ENCODE peak calls at places on chromosomes 16 and 17, in four cellular contexts. W is HL-60, P is sigmoid colon, F is HCT116. G is an unnamed sample.

GRCh38 chr17:74646231-74646630 is 22.7 kb upstream of the CD300E start:
- DNase-seq in W (peak; percentile 29), P (no peak), F (peak; percentile 54), G (no peak)

GRCh38 chr16:17416461-17417221 is 54.1 kb downstream of the XYLT1 start:
- DNase-seq in W (peak; percentile 82), P (no peak), F (no peak), G (no peak)

GRCh38 chr17:63843387-63844292 is 1.2 kb upstream of the SMARCD2 start:
- DNase-seq in W (no peak), P (peak; percentile 89), F (peak; percentile 40), G (peak; percentile 28)

GRCh38 chr16:83068686-83069085 is 441.9 kb downstream of the CDH13 start:
- DNase-seq in W (no peak), P (no peak), F (no peak), G (no peak)

GRCh38 chr16:82628741-82629140 is 2.0 kb downstream of the CDH13 start:
- DNase-seq in W (no peak), P (peak; percentile 11), F (no peak), G (no peak)

GRCh38 chr17:15652960-15653359 is 31.2 kb downstream of the TRIM16 start:
- DNase-seq in W (no peak), P (no peak), F (no peak), G (no peak)

GRCh38 chr16:68090109-68090508 is 4.9 kb downstream of the NFATC3 start:
- DNase-seq in W (no peak), P (no peak), F (no peak), G (no peak)

GRCh38 chr16:68743664-68744063 is 6.6 kb downstream of the CDH1 start:
- DNase-seq in W (no peak), P (no peak), F (no peak), G (no peak)

GRCh38 chr16:20928774-20929411 is 28.3 kb downstream of the LYRM1 start:
- DNase-seq in W (no peak), P (no peak), F (no peak), G (no peak)

GRCh38 chr17:75652934-75653549 is 13.9 kb downstream of the RECQL5 start:
- DNase-seq in W (no peak), P (peak; percentile 45), F (no peak), G (no peak)

GRCh38 chr17:67602974-67603373 is 114.8 kb upstream of the NOL11 start:
- DNase-seq in W (no peak), P (no peak), F (peak; percentile 56), G (no peak)

GRCh38 chr17:74610108-74610507 is 13.4 kb downstream of the CD300E start:
- DNase-seq in W (no peak), P (no peak), F (no peak), G (no peak)

GRCh38 chr16:49483651-49484451 is 110.2 kb downstream of the C16orf78 start:
- DNase-seq in W (no peak), P (peak; percentile 44), F (no peak), G (no peak)

GRCh38 chr17:10063730-10064221 is 134.6 kb downstream of the GAS7 start:
- DNase-seq in W (peak; percentile 90), P (peak; percentile 79), F (no peak), G (no peak)

GRCh38 chr16:11405331-11406176 is 60.3 kb downstream of the RMI2 start:
- DNase-seq in W (no peak), P (no peak), F (peak; percentile 34), G (no peak)

GRCh38 chr16:9123871-9124270 is 32.4 kb downstream of the HAPSTR1 start:
- DNase-seq in W (no peak), P (peak; percentile 71), F (peak; percentile 54), G (peak; percentile 62)
- TF ChIP-seq POLR2AphosphoS5 in W (no peak), P (no peak), F (peak; percentile 49), G (peak; percentile 35)

DNA sequence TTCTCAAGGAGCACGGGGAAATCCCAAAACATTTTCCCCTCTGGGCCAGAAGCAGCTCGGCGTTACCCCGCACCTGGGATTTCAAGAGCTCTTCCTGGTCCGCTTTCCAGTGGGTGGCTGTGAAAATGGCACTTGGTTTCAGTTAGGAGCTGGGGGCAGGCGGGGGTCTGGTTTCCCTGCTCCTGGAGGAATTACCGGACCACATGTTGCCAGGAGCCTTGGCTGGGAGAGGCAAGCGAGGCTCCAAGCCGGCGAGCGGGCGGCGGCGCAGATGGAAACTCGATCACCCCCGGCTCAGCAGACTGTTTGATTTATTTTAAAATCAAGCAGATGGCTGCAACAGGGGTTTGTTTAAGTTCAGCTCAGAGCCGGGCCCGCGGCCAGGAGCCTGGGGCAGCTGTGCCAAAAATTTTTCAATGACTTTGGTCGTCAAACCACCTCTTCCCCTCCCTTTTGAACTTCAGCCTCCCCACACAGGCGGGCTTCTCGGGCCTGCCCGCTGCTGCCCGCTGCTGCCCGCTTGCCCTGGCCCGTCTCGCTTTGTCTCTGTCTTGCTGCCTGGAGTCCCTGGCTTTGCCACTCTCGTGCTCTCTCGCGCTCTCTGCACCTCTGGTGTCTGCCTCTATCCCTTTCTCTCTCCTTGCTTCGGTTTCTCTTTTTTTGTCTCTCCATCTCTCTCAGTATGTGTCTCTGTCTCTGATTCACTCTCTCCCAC is 108.0 kb upstream of the CIBAR2 start:
- DNase-seq in W (no peak), P (peak; percentile 93), F (no peak), G (peak; percentile 88)
- H3K4me3 ChIP-seq in W (no peak overlapping the region), P (no peak overlapping the region), F (no peak overlapping the region), G (peak overlapping the region; percentile 10)

GRCh38 chr16:85428899-85429775 is 184.0 kb upstream of the GSE1 start:
- DNase-seq in W (no peak), P (peak; percentile 62), F (no peak), G (no peak)
- TF ChIP-seq POLR2AphosphoS5 in W (no peak), P (no peak), F (no peak), G (no peak)

GRCh38 chr16:80804061-80804450 is 342 bp downstream of the CDYL2 start:
- DNase-seq in W (no peak), P (no peak), F (no peak), G (peak; percentile 24)
- H3K4me3 ChIP-seq in W (peak overlapping the region; percentile 58), P (peak overlapping the region; percentile 51), F (no peak overlapping the region), G (peak overlapping the region; percentile 66)

GRCh38 chr16:69761983-69762842 is at the start of gene WWP2:
- DNase-seq in W (peak; percentile 76), P (peak; percentile 84), F (peak; percentile 49), G (peak; percentile 67)
- TF ChIP-seq POLR2AphosphoS5 in W (peak; percentile 77), P (peak; percentile 73), F (peak; percentile 84), G (peak; percentile 32)

GRCh38 chr16:57179429-57179828 is 6.4 kb downstream of the PSME3IP1 start:
- DNase-seq in W (no peak), P (no peak), F (no peak), G (no peak)

GRCh38 chr16:57172891-57173290 is 12.9 kb downstream of the PSME3IP1 start:
- DNase-seq in W (no peak), P (no peak), F (no peak), G (no peak)

GRCh38 chr16:57175896-57176295 is 9.9 kb downstream of the PSME3IP1 start:
- DNase-seq in W (no peak), P (no peak), F (no peak), G (no peak)

GRCh38 chr16:57178793-57179212 is 7.0 kb downstream of the PSME3IP1 start:
- DNase-seq in W (no peak), P (no peak), F (no peak), G (no peak)

DNA sequence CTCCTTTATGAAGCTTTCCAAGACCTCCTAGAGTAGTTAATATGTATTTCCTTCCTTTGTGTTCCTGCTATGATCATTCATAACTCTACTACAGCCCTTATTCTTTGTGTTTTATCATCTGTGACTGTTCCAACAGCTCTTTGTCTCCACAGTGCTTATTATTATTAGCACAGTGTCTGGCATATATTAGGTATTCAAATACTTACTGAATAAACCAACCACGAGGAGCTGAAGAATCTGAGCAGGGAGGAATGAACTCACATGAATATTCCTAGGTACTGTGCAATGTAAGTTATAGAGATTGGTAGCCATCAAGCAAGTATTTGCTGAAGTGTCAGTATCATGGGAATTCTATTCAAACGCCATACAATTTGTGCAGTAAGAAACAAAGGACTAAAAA is 7.5 kb downstream of the PSME3IP1 start:
- DNase-seq in W (no peak), P (no peak), F (no peak), G (no peak)
- H3K4me3 ChIP-seq in W (no peak overlapping the region), P (no peak overlapping the region), F (no peak overlapping the region), G (no peak overlapping the region)

DNA sequence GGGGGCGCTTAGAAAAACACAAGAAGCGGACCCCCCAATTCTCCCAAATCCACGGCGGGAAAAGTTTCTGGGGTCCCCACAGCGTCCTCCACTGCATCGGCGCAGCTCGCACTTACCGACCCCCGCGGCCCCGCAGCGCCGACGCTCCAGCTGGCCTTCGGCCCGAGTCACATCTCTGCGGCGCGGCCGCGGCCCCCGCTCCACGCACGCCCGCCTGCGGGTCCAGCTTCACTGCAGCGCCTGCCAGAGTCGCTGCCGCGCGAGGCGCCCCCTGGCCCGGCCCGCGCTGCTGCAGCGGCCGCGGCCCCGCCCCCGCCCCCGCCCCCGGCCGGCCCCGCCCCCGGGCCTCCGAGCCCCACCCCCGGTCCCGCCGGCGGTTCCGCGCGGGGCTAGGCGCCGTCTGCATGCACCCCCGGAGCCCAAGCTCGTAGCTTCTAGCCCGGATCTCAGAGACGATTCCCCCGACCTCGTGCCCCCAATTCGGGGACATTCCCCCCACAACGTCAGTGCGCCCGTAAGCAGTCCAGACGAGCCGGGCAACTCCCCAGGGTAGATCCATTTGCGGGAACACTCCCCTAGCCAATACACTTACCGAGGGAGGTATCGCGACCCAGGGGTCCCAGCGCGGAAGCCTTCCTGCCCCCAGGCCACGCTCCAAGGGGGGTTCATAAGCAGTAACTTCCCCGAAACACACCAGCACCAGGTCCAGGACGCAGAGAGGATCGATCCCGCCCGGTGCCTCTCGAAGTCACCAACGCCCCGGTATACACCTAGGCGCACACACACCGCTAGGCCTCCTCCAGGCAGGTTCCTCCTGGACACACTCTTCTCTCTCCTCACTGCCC is at the start of gene GPRC5B:
- DNase-seq in W (peak; percentile 30), P (peak; percentile 77), F (no peak), G (peak; percentile 43)
- TF ChIP-seq POLR2AphosphoS5 in W (no peak), P (no peak), F (peak; percentile 47), G (no peak)

DNA sequence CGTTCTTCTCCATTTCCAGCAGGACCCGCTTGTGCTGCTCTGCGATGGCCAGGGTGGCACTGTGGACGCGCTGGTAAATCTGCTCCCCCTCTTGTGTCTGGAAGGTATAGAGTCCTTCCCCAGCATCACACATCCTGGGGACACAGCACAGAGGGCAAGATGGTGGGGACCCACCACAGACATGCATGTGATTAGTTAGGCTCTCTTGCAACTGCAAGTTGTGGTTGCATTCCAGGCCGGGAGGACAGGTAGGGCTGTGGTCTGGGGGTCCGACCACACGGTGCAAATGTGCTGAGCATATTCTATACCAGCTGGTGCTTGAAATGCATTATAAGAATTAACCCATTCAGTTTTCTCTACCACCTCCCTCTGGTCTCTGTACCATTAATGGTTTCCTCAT is 11.4 kb downstream of the POLR2C start:
- DNase-seq in W (no peak), P (no peak), F (no peak), G (no peak)
- H3K4me3 ChIP-seq in W (no peak overlapping the region), P (no peak overlapping the region), F (no peak overlapping the region), G (no peak overlapping the region)

G was measured in prostate gland.